ENCODE peak calls at places on chromosomes 11 and 22, in nine cellular contexts. Z is H54; H is upper lobe of left lung; D is nucleus accumbens; L is stimulated activated CD4-positive, alpha-beta T cell treated with anti-CD3 and anti-CD28 coated beads, Interleukin-4, amount 100 ng/mL, for 1 hour; S is dorsolateral prefrontal cortex; M is effector memory CD4-positive, alpha-beta T cell; B is pulmonary artery endothelial cell; T is DND-41. P is an unnamed sample.

GRCh38 chr11:125368757-125369156 is 127.3 kb downstream of the FEZ1 start:
- DNase-seq in Z (no peak), H (no peak), D (no peak), L (no peak), S (no peak), M (no peak), B (no peak), T (no peak), P (no peak)

GRCh38 chr22:39361495-39361894 is 11.7 kb downstream of the SYNGR1 start:
- DNase-seq in Z (no peak), H (no peak), D (no peak), L (no peak), S (no peak), M (no peak), B (no peak), T (no peak), P (no peak)

GRCh38 chr11:1302041-1302460 is 7.4 kb downstream of the TOLLIP start:
- DNase-seq in Z (no peak), H (no peak), D (no peak), L (no peak), S (no peak), M (no peak), B (no peak), T (no peak), P (no peak)

GRCh38 chr11:11163256-11163655 is 189.8 kb downstream of the CSNK2A3 start:
- DNase-seq in Z (peak), H (no peak), D (no peak), L (no peak), S (no peak), M (no peak), B (no peak), T (no peak), P (no peak)

GRCh38 chr22:37201066-37201820 is 11.0 kb downstream of the SSTR3 start:
- DNase-seq in Z (no peak), H (no peak), D (no peak), L (no peak), S (no peak), M (no peak), B (no peak), T (no peak), P (no peak)

GRCh38 chr11:118304809-118305248 is 299 bp downstream of the CD3E start:
- DNase-seq in Z (no peak), H (no peak), D (no peak), L (peak), S (no peak), M (no peak), B (no peak), T (no peak), P (no peak)

GRCh38 chr22:29145321-29146072 is 60.2 kb upstream of the EMID1 start:
- DNase-seq in Z (no peak), H (no peak), D (no peak), L (no peak), S (no peak), M (no peak), B (no peak), T (no peak), P (no peak)

GRCh38 chr11:6320411-6321207 is at the start of gene CAVIN3:
- DNase-seq in Z (no peak), H (peak), D (no peak), L (peak), S (no peak), M (no peak), B (no peak), T (no peak), P (no peak)

GRCh38 chr22:41780714-41781507 is 19.6 kb upstream of the CCDC134 start:
- DNase-seq in Z (no peak), H (peak), D (no peak), L (peak), S (peak), M (peak), B (peak), T (peak), P (no peak)

GRCh38 chr11:47415949-47416472 is 7.6 kb downstream of the SLC39A13 start:
- DNase-seq in Z (peak), H (peak), D (no peak), L (no peak), S (no peak), M (no peak), B (peak), T (no peak), P (peak)

GRCh38 chr11:83437939-83438338 is 151.8 kb upstream of the CCDC90B start:
- DNase-seq in Z (no peak), H (no peak), D (no peak), L (no peak), S (no peak), M (no peak), B (no peak), T (no peak), P (no peak)

GRCh38 chr22:36162127-36163034 is 1.8 kb upstream of the APOL3 start:
- DNase-seq in Z (no peak), H (peak), D (no peak), L (no peak), S (no peak), M (peak), B (no peak), T (peak), P (no peak)

GRCh38 chr22:19723165-19723989 is at the start of gene GP1BB:
- DNase-seq in Z (no peak), H (no peak), D (no peak), L (peak), S (no peak), M (no peak), B (no peak), T (no peak), P (no peak)

GRCh38 chr11:36022891-36023290 is 79.0 kb downstream of the LDLRAD3 start:
- DNase-seq in Z (no peak), H (no peak), D (no peak), L (no peak), S (no peak), M (no peak), B (no peak), T (no peak), P (no peak)

GRCh38 chr11:23284626-23285025 is 424.4 kb upstream of the CCDC179 start:
- DNase-seq in Z (no peak), H (no peak), D (no peak), L (no peak), S (no peak), M (no peak), B (no peak), T (no peak), P (no peak)

GRCh38 chr11:73876424-73877300 is at the start of the genes COA4 and PAAF1:
- DNase-seq in Z (peak), H (peak), D (peak), L (peak), S (peak), M (peak), B (peak), T (peak), P (peak)